ENCODE peak calls at places on chromosomes 7 and 10, in ten cellular contexts. Z is lung; A is AG04450; E is H9; U is HFF-Myc; O is endothelial cell; H is activated CD8-positive, alpha-beta T cell treated with anti-CD3 and anti-CD28 coated beads for 36 hours; G is prostate gland; P is colonic mucosa; C is A673. S is an unnamed sample.

GRCh38 chr7:56092789-56093531 is at the start of gene PHKG1:
- DNase-seq in U (peak; percentile 74), H (no peak), E (peak; percentile 48), G (peak; percentile 71), Z (peak; percentile 72), C (peak; percentile 45), P (peak; percentile 61), A (peak; percentile 50), O (no peak), S (no peak)

GRCh38 chr10:1661861-1662260 is 75.5 kb downstream of the ADARB2 start:
- DNase-seq in U (no peak), E (no peak), C (no peak), Z (no peak), O (no peak), G (no peak), A (no peak), H (no peak), P (no peak), S (no peak)

GRCh38 chr7:83060218-83060617 is 102.5 kb downstream of the PCLO start:
- DNase-seq in U (no peak), E (no peak), Z (no peak), G (no peak), O (no peak), C (no peak), P (no peak), H (no peak), A (no peak), S (no peak)

GRCh38 chr10:14801693-14802092 is 27.0 kb upstream of the FAM107B start:
- DNase-seq in O (peak; percentile 10), Z (no peak), A (no peak), H (no peak), U (no peak), G (no peak), E (peak; percentile 30), C (no peak), P (no peak), S (no peak)

GRCh38 chr10:114694062-114694461 is 36.0 kb upstream of the ABLIM1 start:
- DNase-seq in U (no peak), P (no peak), A (no peak), C (no peak), Z (no peak), E (no peak), O (no peak), G (no peak), H (peak; percentile 43), S (no peak)

GRCh38 chr10:119700321-119700954 is 25.4 kb upstream of the INPP5F start:
- DNase-seq in H (no peak), P (no peak), O (no peak), Z (no peak), A (no peak), C (no peak), U (no peak), G (no peak), E (no peak), S (no peak)

GRCh38 chr10:45239642-45240041 is 75.8 kb downstream of the OR13A1 start:
- DNase-seq in E (no peak), C (no peak), U (no peak), Z (no peak), H (no peak), P (no peak), G (no peak), A (no peak), O (no peak), S (no peak)

GRCh38 chr10:10209152-10209551 is 808.5 kb upstream of the CELF2 start:
- DNase-seq in U (no peak), E (no peak), O (no peak), H (no peak), C (no peak), A (peak; percentile 43), G (no peak), Z (peak; percentile 32), P (peak; percentile 18), S (no peak)

GRCh38 chr7:45092931-45093235 is 4.1 kb upstream of the NACAD start:
- DNase-seq in A (no peak), E (no peak), P (no peak), O (no peak), Z (no peak), C (no peak), H (no peak), U (no peak), G (no peak), S (no peak)

GRCh38 chr10:33154590-33154989 is 179.9 kb downstream of the NRP1 start:
- DNase-seq in H (no peak), O (no peak), C (no peak), P (no peak), Z (no peak), U (no peak), A (no peak), G (no peak), E (no peak), S (no peak)

GRCh38 chr7:33039257-33039904 is 23.2 kb downstream of the NT5C3A start:
- DNase-seq in U (no peak), E (no peak), O (no peak), C (peak; percentile 47), H (no peak), P (no peak), A (no peak), Z (no peak), G (no peak), S (no peak)

GRCh38 chr7:27137603-27138410 is 5.7 kb downstream of the HOXA5 start:
- DNase-seq in Z (no peak), P (peak; percentile 22), G (no peak), H (no peak), C (no peak), A (no peak), O (no peak), E (no peak), U (no peak), S (no peak)

GRCh38 chr7:36863901-36864701 is 139.8 kb upstream of the AOAH start:
- DNase-seq in G (no peak), U (no peak), E (no peak), Z (no peak), C (no peak), A (no peak), P (no peak), O (no peak), H (peak; percentile 34), S (no peak)

GRCh38 chr10:73814896-73815718 is 3.7 kb upstream of the NDST2 start:
- DNase-seq in O (no peak), H (no peak), Z (no peak), C (peak; percentile 49), A (no peak), E (peak; percentile 59), G (no peak), U (no peak), P (no peak), S (no peak)
- TF ChIP-seq CTCF in O (peak; percentile 54), H (no peak), Z (no peak), C (peak; percentile 49), A (no peak), E (peak; percentile 65), G (no peak), U (peak; percentile 23), P (no peak), S (peak; percentile 27)

DNA sequence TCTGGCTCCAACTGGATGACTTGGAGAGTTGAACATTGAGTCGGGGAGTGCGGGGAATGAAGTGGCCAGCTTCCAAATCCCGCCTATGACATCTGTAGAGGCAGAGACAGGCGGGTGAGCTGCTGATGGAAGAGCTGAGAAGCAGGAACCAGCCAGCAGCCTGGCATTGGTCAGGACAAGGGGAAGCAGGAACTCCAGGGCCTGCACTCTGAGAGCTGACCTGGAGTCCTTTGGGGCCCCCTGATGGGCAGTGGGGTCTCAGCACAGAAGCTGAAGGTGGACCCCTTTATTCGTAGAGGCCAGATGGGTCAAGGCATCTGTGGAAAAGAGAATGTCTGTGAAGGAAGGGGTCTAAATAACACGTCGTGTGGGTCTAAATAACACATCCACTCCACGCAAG is 57.0 kb downstream of the SEC61G start:
- DNase-seq in H (no peak), C (no peak), U (no peak), G (no peak), Z (no peak), P (no peak), O (no peak), E (peak; percentile 31), A (no peak), S (no peak)
- TF ChIP-seq CTCF in H (no peak), C (no peak), U (no peak), G (no peak), Z (no peak), P (no peak), O (no peak), E (peak; percentile 22), A (no peak), S (no peak)

DNA sequence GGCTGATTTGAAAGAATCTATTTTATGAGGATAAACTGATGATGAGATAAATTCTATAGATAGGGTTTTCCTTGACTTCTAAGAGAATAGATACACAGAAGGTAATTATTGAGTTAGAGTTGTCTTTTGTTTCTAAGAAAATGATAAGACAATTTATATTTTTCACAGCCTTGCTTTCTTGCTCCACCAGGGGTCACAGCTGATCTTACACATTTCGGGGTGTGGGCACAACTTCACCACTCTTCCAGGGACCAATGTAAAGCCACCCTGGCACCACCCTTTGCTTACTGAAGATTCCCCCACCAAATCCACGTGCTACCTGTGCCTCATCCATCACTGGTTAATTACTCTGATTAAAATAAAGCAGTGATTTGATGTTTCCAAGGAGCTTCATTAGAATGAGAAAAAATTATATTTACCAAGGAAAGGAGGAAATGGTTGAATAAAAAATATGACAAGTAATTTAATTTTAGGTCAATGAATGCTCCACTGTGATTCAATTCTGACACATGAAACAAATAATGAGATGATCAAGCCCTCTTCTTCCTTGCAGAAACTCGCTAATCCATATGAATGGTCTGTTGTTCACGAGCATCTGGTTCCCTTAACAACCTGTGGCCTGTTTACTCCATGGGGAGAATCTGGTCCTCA is 177.3 kb upstream of the TNS3 start:
- DNase-seq in G (no peak), O (no peak), C (no peak), P (no peak), Z (no peak), E (no peak), U (no peak), A (no peak), H (no peak), S (no peak)
- TF ChIP-seq CTCF in G (no peak), O (no peak), C (peak; percentile 17), P (no peak), Z (no peak), E (peak; percentile 36), U (no peak), A (peak; percentile 38), H (no peak), S (peak; percentile 22)

DNA sequence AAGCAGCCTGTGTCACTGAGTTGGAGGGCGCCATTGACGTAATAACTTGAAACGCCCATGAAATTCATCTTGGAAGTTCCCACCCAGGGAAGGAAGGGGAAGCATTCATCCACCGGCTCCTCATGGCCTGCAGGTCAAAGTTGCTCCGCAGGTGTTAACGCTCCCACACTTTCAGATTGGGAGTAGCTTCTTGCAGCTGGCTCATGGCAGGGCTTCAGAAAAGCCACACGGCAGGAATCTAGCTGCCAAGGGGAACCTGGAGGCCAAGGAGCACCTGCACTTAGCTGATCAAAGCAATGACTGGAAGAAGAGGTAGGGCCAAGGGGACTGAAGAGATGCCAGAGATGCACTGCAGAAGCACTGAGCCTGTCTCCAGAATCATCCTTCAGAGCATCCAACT is 203.2 kb downstream of the ARHGAP12 start:
- DNase-seq in U (no peak), A (no peak), E (no peak), Z (no peak), O (no peak), C (no peak), G (no peak), P (no peak), H (no peak), S (no peak)
- TF ChIP-seq CTCF in U (no peak), A (no peak), E (no peak), Z (no peak), O (no peak), C (no peak), G (no peak), P (no peak), H (no peak), S (no peak)